ENCODE peak calls at places on chromosome 4, in seven cellular contexts. U is midbrain, B is T follicular helper cell, J is EL, H is mucosa of gallbladder, O is fibroblast of pulmonary artery, I is fibroblast of mammary gland. A is an unnamed sample.

GRCh38 chr4:184536881-184537248 is 62.5 kb upstream of the IRF2 start:
- DNase-seq in I (no peak), B (no peak), J (no peak), O (no peak), U (peak; percentile 54), H (no peak), A (no peak)

GRCh38 chr4:89446193-89446592 is 138.6 kb upstream of the GPRIN3 start:
- DNase-seq in U (no peak), I (no peak), H (no peak), B (no peak), O (no peak), J (no peak), A (no peak)

GRCh38 chr4:84647307-84647884 is 64.5 kb downstream of the CDS1 start:
- DNase-seq in I (peak; percentile 82), H (peak; percentile 21), O (no peak), U (no peak), J (no peak), B (no peak), A (no peak)

GRCh38 chr4:8238515-8239053 is 31.0 kb upstream of the HTRA3 start:
- DNase-seq in J (no peak), B (no peak), H (no peak), I (no peak), O (no peak), U (no peak), A (no peak)

GRCh38 chr4:16663722-16664121 is 234.7 kb downstream of the LDB2 start:
- DNase-seq in J (peak; percentile 50), O (peak; percentile 46), U (no peak), H (no peak), I (peak; percentile 41), B (no peak), A (peak; percentile 57)

GRCh38 chr4:20474119-20474518 is 222.4 kb downstream of the SLIT2 start:
- DNase-seq in O (peak; percentile 63), B (no peak), J (peak; percentile 13), H (no peak), U (no peak), I (peak; percentile 35), A (no peak)

GRCh38 chr4:176563591-176563990 is 229.1 kb downstream of the VEGFC start:
- DNase-seq in H (no peak), U (peak; percentile 3), J (peak; percentile 22), I (peak; percentile 76), B (no peak), O (peak; percentile 81), A (peak; percentile 13)

GRCh38 chr4:152074573-152074972 is 313.8 kb upstream of the GATB start:
- DNase-seq in J (no peak), H (no peak), I (no peak), O (no peak), B (no peak), U (no peak), A (no peak)

GRCh38 chr4:14254252-14254651 is 626.7 kb upstream of the BOD1L1 start:
- DNase-seq in J (peak; percentile 32), I (peak; percentile 53), H (peak; percentile 16), O (peak; percentile 46), B (no peak), U (no peak), A (peak; percentile 12)

GRCh38 chr4:146329042-146329716 is 114.8 kb downstream of the REELD1 start:
- DNase-seq in B (no peak), J (peak; percentile 81), I (peak; percentile 80), H (no peak), O (peak; percentile 83), U (no peak), A (peak; percentile 59)

GRCh38 chr4:128558896-128559669 is 250.4 kb upstream of the JADE1 start:
- DNase-seq in U (peak; percentile 15), H (peak; percentile 29), J (peak; percentile 44), B (no peak), I (peak; percentile 88), O (peak; percentile 80), A (no peak)

GRCh38 chr4:175421506-175421905 is 390.6 kb downstream of the GPM6A start:
- DNase-seq in J (peak; percentile 61), H (no peak), I (peak; percentile 65), B (no peak), O (no peak), U (no peak), A (no peak)

GRCh38 chr4:158996669-158997074 is 106.2 kb upstream of the RAPGEF2 start:
- DNase-seq in B (no peak), H (no peak), O (peak; percentile 92), U (no peak), I (peak; percentile 98), J (peak; percentile 98), A (peak; percentile 85)

GRCh38 chr4:106338671-106339070 is 22.3 kb downstream of the AIMP1 start:
- DNase-seq in B (no peak), J (no peak), I (no peak), U (no peak), H (no peak), O (no peak), A (no peak)

GRCh38 chr4:127549521-127549920 is 83.2 kb upstream of the INTU start:
- DNase-seq in J (no peak), O (no peak), I (no peak), B (no peak), H (no peak), U (no peak), A (peak; percentile 37)

GRCh38 chr4:168451744-168452394 is 28.4 kb downstream of the DDX60L start:
- DNase-seq in I (peak; percentile 87), U (no peak), O (peak; percentile 52), H (no peak), J (peak; percentile 87), B (no peak), A (peak; percentile 10)

GRCh38 chr4:74095886-74096264 is 3.1 kb downstream of the CXCL2 start:
- DNase-seq in I (no peak), H (no peak), O (peak; percentile 61), J (no peak), U (no peak), B (no peak), A (no peak)

GRCh38 chr4:9904976-9905587 is 116.2 kb downstream of the SLC2A9 start:
- DNase-seq in O (peak; percentile 24), U (no peak), H (no peak), I (no peak), J (peak; percentile 3), B (no peak), A (no peak)

GRCh38 chr4:2257361-2258001 is 4.4 kb downstream of the MXD4 start:
- DNase-seq in O (no peak), B (no peak), H (no peak), U (peak; percentile 12), J (no peak), I (no peak), A (no peak)

GRCh38 chr4:120071192-120071795 is 4.6 kb upstream of the MAD2L1 start:
- DNase-seq in J (peak; percentile 74), U (peak; percentile 72), B (peak; percentile 50), I (peak; percentile 79), H (peak; percentile 33), O (peak; percentile 83), A (peak; percentile 60)

GRCh38 chr4:101279377-101279871 is 67.9 kb downstream of the PPP3CA start:
- DNase-seq in B (no peak), O (peak; percentile 99), U (peak; percentile 13), J (peak; percentile 94), H (peak; percentile 59), I (peak; percentile 99), A (peak; percentile 76)

GRCh38 chr4:122152699-122153328 is 683 bp downstream of the BLTP1 start:
- DNase-seq in I (peak; percentile 33), U (peak; percentile 37), H (peak; percentile 31), J (peak; percentile 43), O (peak; percentile 38), B (no peak), A (peak; percentile 61)

GRCh38 chr4:55169352-55169959 is 44.1 kb upstream of the KDR start:
- DNase-seq in B (no peak), O (peak; percentile 52), I (no peak), J (no peak), H (peak; percentile 26), U (no peak), A (no peak)

GRCh38 chr4:161206528-161207080 is 957.2 kb downstream of the FSTL5 start:
- DNase-seq in I (no peak), J (no peak), O (no peak), B (no peak), H (no peak), U (no peak), A (no peak)

GRCh38 chr4:110196206-110196870 is 2.1 kb downstream of the ELOVL6 start:
- DNase-seq in U (peak; percentile 51), J (peak; percentile 56), O (no peak), H (peak; percentile 38), B (no peak), I (peak; percentile 48), A (peak; percentile 64)

GRCh38 chr4:122874194-122874593 is 47.6 kb downstream of the FGF2 start:
- DNase-seq in J (peak; percentile 87), U (no peak), H (no peak), O (peak; percentile 93), I (peak; percentile 84), B (no peak), A (peak; percentile 77)

GRCh38 chr4:79366422-79366821 is 40.6 kb upstream of the NAA11 start:
- DNase-seq in U (no peak), J (no peak), I (no peak), H (no peak), B (no peak), O (no peak), A (no peak)

GRCh38 chr4:88230953-88231835 is 53.2 kb downstream of the PPM1K start:
- DNase-seq in O (peak; percentile 38), I (peak; percentile 22), J (peak; percentile 25), B (no peak), U (no peak), H (no peak), A (peak; percentile 51)

GRCh38 chr4:130632731-130633604 is 1537.0 kb downstream of the C4orf33 start:
- DNase-seq in O (no peak), I (peak; percentile 5), H (no peak), B (no peak), J (peak; percentile 34), U (no peak), A (no peak)

GRCh38 chr4:6962211-6963041 is 52.8 kb downstream of the TBC1D14 start:
- DNase-seq in J (no peak), B (no peak), H (no peak), I (no peak), O (no peak), U (peak; percentile 71), A (no peak)

GRCh38 chr4:176054942-176055341 is 10.7 kb upstream of the WDR17 start:
- DNase-seq in J (no peak), B (no peak), H (no peak), O (no peak), U (no peak), I (peak; percentile 3), A (peak; percentile 8)

GRCh38 chr4:53716011-53716410 is 124.7 kb upstream of the LNX1 start:
- DNase-seq in U (no peak), H (no peak), O (no peak), I (no peak), J (peak; percentile 24), B (no peak), A (peak; percentile 35)

GRCh38 chr4:114005569-114006442 is 26.4 kb upstream of the ARSJ start:
- DNase-seq in H (no peak), U (no peak), I (peak; percentile 86), O (peak; percentile 76), B (no peak), J (peak; percentile 62), A (peak; percentile 52)

GRCh38 chr4:68404153-68404552 is 43.1 kb upstream of the TMPRSS11E start:
- DNase-seq in J (no peak), B (no peak), I (no peak), U (no peak), O (no peak), H (no peak), A (no peak)